ENCODE peak calls at places on chromosomes 12 and 14, in five cellular contexts. V, I, R, E and F are unnamed samples. For H3K9me3, the result is how much of the 10 kb centered on the place peaks cover.

GRCh38 chr14:69046468-69046867 is 67.4 kb upstream of the ACTN1 start:
- DNase-seq in V (no peak), R (peak), E (no peak), I (peak), F (no peak)

GRCh38 chr12:112979281-112979680 is 962 bp downstream of the OAS2 start:
- DNase-seq in V (no peak), R (no peak), E (no peak), I (peak), F (no peak)

GRCh38 chr14:67722293-67722692 is 20.6 kb downstream of the RDH12 start:
- DNase-seq in I (peak), V (peak), R (peak), E (no peak), F (no peak)

GRCh38 chr12:107079172-107080011 is 14.0 kb downstream of the CRY1 start:
- DNase-seq in V (no peak), R (no peak), E (no peak), I (no peak), F (no peak)

GRCh38 chr12:71846322-71846940 is 6.9 kb downstream of the TBC1D15 start:
- DNase-seq in I (no peak), V (no peak), R (no peak), E (no peak), F (no peak)

GRCh38 chr14:83071888-83072501 is 1538.3 kb upstream of the SEL1L start:
- DNase-seq in V (no peak), E (no peak), I (no peak), R (no peak), F (no peak)

GRCh38 chr12:32051511-32052299 is 54.9 kb upstream of the BICD1 start:
- DNase-seq in R (no peak), V (peak), E (no peak), I (no peak), F (no peak)

GRCh38 chr12:15584366-15585041 is 204.7 kb downstream of the EPS8 start:
- DNase-seq in I (no peak), V (no peak), R (no peak), E (no peak), F (no peak)

GRCh38 chr12:92951006-92951405 is 21.9 kb upstream of the EEA1 start:
- DNase-seq in I (no peak), R (no peak), V (no peak), E (no peak), F (no peak)

GRCh38 chr12:80129895-80130535 is 30.7 kb downstream of the OTOGL start:
- DNase-seq in E (no peak), V (peak), R (no peak), I (no peak), F (no peak)

GRCh38 chr12:51934080-51934479 is 17.4 kb upstream of the ACVR1B start:
- DNase-seq in E (no peak), V (no peak), I (no peak), R (no peak), F (no peak)

GRCh38 chr12:70393787-70394519 is 27.9 kb downstream of the KCNMB4 start:
- DNase-seq in E (no peak), I (no peak), R (no peak), V (no peak), F (no peak)

GRCh38 chr14:69002069-69002468 is 23.0 kb upstream of the ACTN1 start:
- DNase-seq in V (no peak), E (no peak), R (peak), I (peak), F (no peak)

GRCh38 chr12:113852695-113853490 is 113.2 kb downstream of the RBM19 start:
- DNase-seq in I (no peak), V (no peak), E (no peak), R (no peak), F (no peak)

GRCh38 chr12:40325349-40325960 is 100.7 kb downstream of the LRRK2 start:
- DNase-seq in E (no peak), I (no peak), V (no peak), R (no peak), F (no peak)

GRCh38 chr12:70386771-70387170 is 20.7 kb downstream of the KCNMB4 start:
- DNase-seq in I (no peak), V (no peak), R (no peak), E (no peak), F (no peak)

GRCh38 chr12:123089631-123090353 is 61.1 kb downstream of the PITPNM2 start:
- DNase-seq in E (no peak), R (no peak), I (no peak), V (peak), F (no peak)

GRCh38 chr14:73786942-73787759 is 64.5 kb upstream of the PTGR2 start:
- DNase-seq in I (peak), E (peak), V (peak), R (peak), F (peak)

GRCh38 chr14:72946491-72946890 is 20.2 kb downstream of the DCAF4 start:
- DNase-seq in V (no peak), E (no peak), I (no peak), R (no peak), F (no peak)

GRCh38 chr12:116861331-116861730 is 19.9 kb downstream of the HRK start:
- DNase-seq in I (peak), R (peak), V (peak), E (no peak), F (no peak)

GRCh38 chr12:77940566-77940965 is 109.9 kb downstream of the NAV3 start:
- DNase-seq in V (no peak), R (no peak), I (no peak), E (no peak), F (no peak)

GRCh38 chr12:83889745-83890144 is 1022.9 kb downstream of the SLC6A15 start:
- DNase-seq in I (no peak), E (no peak), V (no peak), R (no peak), F (no peak)

GRCh38 chr12:120903382-120903817 is 758 bp downstream of the SPPL3 start:
- DNase-seq in V (peak), E (peak), I (peak), R (peak), F (peak)

GRCh38 chr12:61385771-61386170 is 874.4 kb upstream of the USP15 start:
- DNase-seq in E (no peak), R (no peak), I (no peak), V (no peak), F (no peak)

GRCh38 chr14:24443053-24443683 is 592 bp upstream of the SDR39U1 start:
- DNase-seq in I (no peak), R (no peak), E (no peak), V (no peak), F (no peak)

GRCh38 chr14:64209428-64210165 is 84.6 kb downstream of the ESR2 start:
- DNase-seq in E (no peak), I (peak), R (peak), V (no peak), F (no peak)

GRCh38 chr14:38578278-38578681 is 322.4 kb upstream of the CLEC14A start:
- DNase-seq in R (no peak), I (no peak), E (no peak), V (peak), F (no peak)

GRCh38 chr12:121949643-121950397 is 31.4 kb downstream of the CFAP251 start:
- DNase-seq in I (no peak), E (no peak), R (no peak), V (no peak), F (no peak)

GRCh38 chr12:49632986-49633702 is 9.8 kb downstream of the PRPF40B start:
- DNase-seq in V (no peak), I (no peak), E (no peak), R (no peak), F (no peak)

GRCh38 chr12:64256166-64256800 is 34.2 kb upstream of the KICS2 start:
- DNase-seq in R (no peak), V (no peak), E (no peak), I (no peak), F (no peak)

GRCh38 chr12:105922670-105923102 is 216.1 kb downstream of the NUAK1 start:
- DNase-seq in R (no peak), I (peak), E (no peak), V (peak), F (no peak)

GRCh38 chr14:106831322-106831720 is 1304.9 kb downstream of the TMEM121 start:
- DNase-seq in E (peak), I (no peak), V (no peak), R (peak), F (peak)

GRCh38 chr12:7374423-7375144 is 69.4 kb downstream of the CD163L1 start:
- DNase-seq in E (no peak), R (peak), V (peak), I (no peak), F (no peak)

GRCh38 chr14:74846168-74846567 is 29.8 kb downstream of the PROX2 start:
- DNase-seq in I (no peak), V (no peak), R (no peak), E (no peak), F (no peak)

GRCh38 chr12:105292705-105293104 is 37.8 kb upstream of the C12orf75 start:
- DNase-seq in V (peak), R (no peak), E (no peak), I (no peak), F (no peak)

GRCh38 chr14:91177073-91177796 is 63.4 kb downstream of the DGLUCY start:
- DNase-seq in V (peak), I (peak), R (no peak), E (peak), F (peak)

GRCh38 chr14:27184371-27184901 is 586.6 kb upstream of the NOVA1 start:
- DNase-seq in R (no peak), I (no peak), E (no peak), V (no peak), F (no peak)

GRCh38 chr14:42112108-42112507 is 505.4 kb downstream of the LRFN5 start:
- DNase-seq in I (no peak), R (no peak), V (peak), E (no peak), F (no peak)

GRCh38 chr12:131390408-131391100 is 320.3 kb upstream of the SFSWAP start:
- DNase-seq in I (no peak), E (no peak), V (no peak), R (no peak), F (no peak)
- H3K9me3 ChIP-seq in I (under half), E (under half), V (under half), R (under half), F (under half)

GRCh38 chr12:133105620-133106019 is 24.5 kb downstream of the ZNF891 start:
- DNase-seq in E (no peak), I (no peak), V (no peak), R (no peak), F (no peak)

GRCh38 chr12:133108150-133108549 is 21.9 kb downstream of the ZNF891 start:
- DNase-seq in I (no peak), R (no peak), E (no peak), V (no peak), F (no peak)

GRCh38 chr12:133107121-133107520 is 23.0 kb downstream of the ZNF891 start:
- DNase-seq in V (no peak), R (no peak), I (no peak), E (no peak), F (no peak)

DNA sequence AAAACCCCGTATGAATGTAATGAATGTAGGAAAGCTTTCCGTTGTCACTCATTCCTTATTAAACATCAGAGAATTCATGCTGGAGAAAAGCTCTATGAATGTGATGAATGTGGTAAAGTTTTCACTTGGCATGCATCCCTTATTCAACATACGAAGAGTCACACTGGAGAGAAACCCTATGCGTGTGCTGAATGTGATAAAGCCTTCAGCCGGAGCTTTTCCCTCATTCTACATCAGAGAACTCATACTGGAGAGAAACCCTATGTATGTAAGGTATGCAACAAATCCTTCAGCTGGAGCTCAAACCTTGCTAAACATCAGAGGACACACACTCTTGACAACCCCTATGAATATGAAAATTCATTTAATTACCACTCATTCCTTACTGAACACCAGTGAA is 23.8 kb downstream of the ZNF891 start:
- DNase-seq in I (no peak), E (no peak), R (no peak), V (no peak), F (no peak)
- H3K9me3 ChIP-seq in I (under half), E (half or more), R (half or more), V (under half), F (half or more)

GRCh38 chr14:29810657-29811056 is 117.0 kb downstream of the PRKD1 start:
- DNase-seq in I (no peak), V (peak), R (no peak), E (no peak), F (no peak)

GRCh38 chr14:29817767-29818166 is 109.9 kb downstream of the PRKD1 start:
- DNase-seq in V (no peak), E (no peak), R (no peak), I (no peak), F (no peak)

GRCh38 chr14:29810064-29810463 is 117.6 kb downstream of the PRKD1 start:
- DNase-seq in I (no peak), V (no peak), R (no peak), E (no peak), F (no peak)

DNA sequence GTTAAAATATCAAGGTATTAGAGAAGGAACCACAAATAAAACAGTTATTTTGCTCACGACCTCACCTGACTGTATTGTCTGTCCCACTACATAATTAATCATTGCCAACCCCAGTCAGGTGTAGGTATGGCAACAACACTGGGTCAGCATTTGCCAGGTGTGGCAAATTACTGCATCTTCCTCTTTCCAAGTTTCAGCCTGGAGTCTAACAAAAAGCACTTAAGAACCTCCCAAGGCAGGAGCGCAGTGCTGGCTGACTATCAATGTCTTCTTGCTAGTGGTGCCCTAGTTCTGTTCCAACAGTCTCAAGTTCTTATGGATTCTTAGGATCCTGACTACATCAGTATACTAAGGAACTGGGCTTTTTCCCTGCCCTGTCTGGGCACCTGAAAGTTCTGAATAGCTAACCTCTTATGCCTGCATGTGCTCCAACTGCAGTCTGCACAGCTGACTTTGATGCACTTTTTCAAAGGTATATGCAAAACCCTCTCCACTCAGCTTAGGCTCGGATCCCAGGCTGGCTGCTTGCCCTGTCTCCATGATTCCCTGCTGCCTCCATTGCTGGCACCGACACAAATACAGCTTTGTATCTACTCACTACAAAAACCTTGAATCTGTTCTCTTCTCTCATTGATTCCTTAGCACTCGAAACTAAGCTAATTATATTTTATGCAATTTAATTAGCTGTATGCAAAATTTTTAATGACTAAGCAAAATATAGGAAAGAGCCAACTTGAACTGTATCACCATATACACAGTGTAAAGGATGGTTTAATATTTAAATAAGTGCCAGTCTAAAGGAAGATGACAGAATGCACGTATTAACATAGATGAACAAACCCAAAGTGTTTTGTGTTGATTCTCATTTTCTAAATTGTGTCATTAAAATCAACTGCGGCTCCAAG is 113.2 kb downstream of the PRKD1 start:
- DNase-seq in R (peak), E (no peak), I (peak), V (peak), F (no peak)
- H3K9me3 ChIP-seq in R (under half), E (under half), I (under half), V (under half), F (under half)

DNA sequence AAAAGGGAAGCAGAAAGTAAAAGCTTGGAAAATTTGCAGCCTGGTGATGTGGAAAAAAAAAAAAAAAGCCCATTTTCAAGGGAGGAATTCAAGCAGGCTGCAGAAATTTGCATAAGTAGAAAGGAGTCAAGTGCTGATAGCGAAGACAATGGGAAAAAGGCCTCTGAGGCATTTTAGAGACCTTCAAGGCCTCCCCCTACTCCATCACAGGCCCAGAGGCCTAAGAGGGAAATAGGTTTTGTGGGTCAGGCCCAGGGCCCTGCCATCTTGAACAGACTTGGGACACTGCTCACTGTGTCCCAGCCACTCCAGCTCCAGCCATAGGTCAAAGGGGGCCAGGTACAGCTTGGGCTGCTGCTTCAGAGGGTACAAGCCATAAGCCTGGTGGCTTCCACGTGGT is 13.8 kb upstream of the PRKD1 start:
- DNase-seq in V (no peak), R (no peak), I (no peak), E (no peak), F (no peak)
- H3K9me3 ChIP-seq in V (under half), R (under half), I (under half), E (under half), F (under half)

GRCh38 chr12:128930591-128930990 is 77.3 kb downstream of the GLT1D1 start:
- DNase-seq in I (no peak), V (no peak), R (no peak), E (no peak), F (no peak)
- H3K9me3 ChIP-seq in I (under half), V (under half), R (under half), E (under half), F (under half)

DNA sequence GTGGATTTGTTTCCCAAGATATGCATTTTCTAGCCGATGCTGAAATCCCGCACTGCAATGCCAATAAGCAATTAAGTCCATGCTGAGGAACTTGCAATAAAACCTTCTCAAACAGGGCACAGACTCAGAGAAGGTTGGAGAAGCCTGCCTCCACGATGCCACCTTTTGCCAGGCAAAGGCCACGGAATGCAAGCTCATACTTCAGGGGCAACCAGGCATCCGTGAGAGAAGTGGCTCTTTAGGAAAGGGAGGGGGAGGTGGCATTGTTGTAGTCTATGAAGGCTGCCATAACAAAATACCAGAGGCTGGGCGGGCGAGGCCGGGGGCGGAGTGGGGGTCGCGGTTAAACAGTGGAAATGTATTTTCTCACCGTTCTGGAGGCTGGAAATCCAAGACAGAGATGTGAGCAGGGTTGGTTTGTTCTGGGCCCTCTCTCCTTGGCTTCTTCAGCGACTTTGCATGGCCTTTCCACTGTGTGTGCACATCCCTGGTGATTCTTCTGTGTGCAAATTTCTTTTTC is 689.5 kb downstream of the VRK1 start:
- DNase-seq in R (no peak), V (no peak), I (no peak), E (no peak), F (no peak)
- H3K9me3 ChIP-seq in R (under half), V (under half), I (under half), E (under half), F (under half)

GRCh38 chr14:99237288-99237687 is 34.7 kb downstream of the BCL11B start:
- DNase-seq in R (no peak), E (no peak), V (no peak), I (no peak), F (no peak)
- H3K9me3 ChIP-seq in R (under half), E (under half), V (under half), I (under half), F (under half)

GRCh38 chr14:104372390-104373054 is 207.0 kb upstream of the C14orf180 start:
- DNase-seq in V (no peak), R (peak), E (no peak), I (no peak), F (no peak)
- H3K9me3 ChIP-seq in V (under half), R (under half), E (under half), I (under half), F (under half)